ENCODE peak calls at places on chromosomes 1 and 21, in six cellular contexts. G is GM10248; X is A172; J is CD8-positive, alpha-beta T cell; L is fibroblast of mammary gland; C is COR-L47. P is an unnamed sample.

GRCh38 chr1:15231714-15232201 is 15.3 kb upstream of the FHAD1 start:
- DNase-seq in C (no peak), G (peak), L (no peak), X (no peak), J (no peak), P (no peak)

GRCh38 chr1:109306832-109307362 is at the start of gene MYBPHL:
- DNase-seq in L (no peak), C (no peak), G (no peak), X (no peak), J (no peak), P (no peak)

GRCh38 chr1:154501423-154502065 is 475 bp upstream of the TDRD10 start:
- DNase-seq in G (peak), J (no peak), X (no peak), C (no peak), L (no peak), P (no peak)

GRCh38 chr1:181139631-181140051 is 51.1 kb downstream of the IER5 start:
- DNase-seq in J (no peak), G (no peak), X (peak), L (peak), C (no peak), P (no peak)

GRCh38 chr1:90391116-90391515 is 326.0 kb downstream of the BARHL2 start:
- DNase-seq in G (no peak), J (no peak), L (peak), X (peak), C (no peak), P (no peak)

GRCh38 chr1:210464519-210465039 is 135.9 kb downstream of the HHAT start:
- DNase-seq in X (peak), C (no peak), L (peak), G (no peak), J (no peak), P (no peak)

GRCh38 chr1:244049969-244050834 is 881 bp upstream of the ZBTB18 start:
- DNase-seq in C (no peak), X (no peak), L (no peak), J (no peak), G (no peak), P (peak)

GRCh38 chr1:230299148-230300006 is 126.8 kb downstream of the PGBD5 start:
- DNase-seq in G (no peak), J (no peak), X (no peak), L (no peak), C (no peak), P (no peak)

GRCh38 chr1:209380396-209380795 is 203.1 kb upstream of the CAMK1G start:
- DNase-seq in C (no peak), G (no peak), J (no peak), X (no peak), L (no peak), P (no peak)

GRCh38 chr1:113250161-113250560 is 140.2 kb upstream of the MAGI3 start:
- DNase-seq in L (no peak), J (no peak), G (no peak), C (no peak), X (no peak), P (no peak)

GRCh38 chr1:71156633-71157032 is 75.8 kb upstream of the ZRANB2 start:
- DNase-seq in J (no peak), C (no peak), G (no peak), X (no peak), L (no peak), P (no peak)

GRCh38 chr21:33136898-33137502 is 67.1 kb downstream of the OLIG1 start:
- DNase-seq in C (peak), G (no peak), L (no peak), X (no peak), J (no peak), P (no peak)

GRCh38 chr1:167105150-167105840 is 11.4 kb downstream of the STYXL2 start:
- DNase-seq in L (no peak), G (no peak), C (no peak), J (no peak), X (no peak), P (no peak)

GRCh38 chr1:45679123-45679522 is 7.2 kb downstream of the GPBP1L1 start:
- DNase-seq in L (peak), G (no peak), J (no peak), X (no peak), C (no peak), P (no peak)

GRCh38 chr1:206824327-206824726 is 41.1 kb upstream of the IL20 start:
- DNase-seq in X (no peak), G (peak), C (no peak), L (no peak), J (no peak), P (no peak)

GRCh38 chr1:30692201-30692947 is 31.0 kb downstream of the MATN1 start:
- DNase-seq in L (no peak), J (no peak), G (no peak), C (no peak), X (no peak), P (no peak)

GRCh38 chr1:96538001-96538649 is 183.5 kb upstream of the PTBP2 start:
- DNase-seq in G (no peak), X (no peak), C (no peak), L (peak), J (no peak), P (no peak)

GRCh38 chr1:155126494-155127104 is 1.1 kb upstream of the EFNA1 start:
- DNase-seq in X (no peak), J (peak), C (peak), L (no peak), G (no peak), P (peak)

GRCh38 chr1:151616505-151616849 is 4.6 kb downstream of the SNX27 start:
- DNase-seq in X (peak), L (peak), J (no peak), G (no peak), C (no peak), P (no peak)

GRCh38 chr1:24141311-24141997 is 1.5 kb downstream of the IL22RA1 start:
- DNase-seq in L (no peak), C (no peak), X (no peak), J (no peak), G (no peak), P (no peak)